ENCODE peak calls at places on chromosomes 7 and 10, in nine cellular contexts. One of them, this sample, is unnamed.

GRCh38 chr10:24451325-24451820 is 242.4 kb downstream of the KIAA1217 start:
- DNase-seq in fibroblast of lung: no peak
- DNase-seq in heart left ventricle: no peak
- DNase-seq in OCI-LY7: no peak
- DNase-seq in stomach: no peak
- DNase-seq in neuronal stem cell: no peak
- DNase-seq in naive thymus-derived CD4-positive, alpha-beta T cell: no peak
- DNase-seq in CD4-positive, alpha-beta memory T cell: no peak
- DNase-seq in mammary epithelial cell: no peak
- DNase-seq in this sample: no peak

GRCh38 chr10:28678687-28679457 is 1.6 kb downstream of the BAMBI start:
- DNase-seq in fibroblast of lung: peak; percentile 34
- DNase-seq in heart left ventricle: peak; percentile 23
- DNase-seq in OCI-LY7: peak; percentile 47
- DNase-seq in stomach: no peak
- DNase-seq in neuronal stem cell: no peak
- DNase-seq in naive thymus-derived CD4-positive, alpha-beta T cell: no peak
- DNase-seq in CD4-positive, alpha-beta memory T cell: no peak
- DNase-seq in mammary epithelial cell: peak; percentile 36
- DNase-seq in this sample: no peak

GRCh38 chr7:6579446-6579845 is 2.2 kb downstream of the ZDHHC4 start:
- DNase-seq in fibroblast of lung: no peak
- DNase-seq in heart left ventricle: no peak
- DNase-seq in OCI-LY7: peak; percentile 59
- DNase-seq in stomach: no peak
- DNase-seq in neuronal stem cell: no peak
- DNase-seq in naive thymus-derived CD4-positive, alpha-beta T cell: no peak
- DNase-seq in CD4-positive, alpha-beta memory T cell: no peak
- DNase-seq in mammary epithelial cell: no peak
- DNase-seq in this sample: no peak

GRCh38 chr7:131302876-131303707 is 24.6 kb upstream of the MKLN1 start:
- DNase-seq in fibroblast of lung: peak; percentile 29
- DNase-seq in heart left ventricle: no peak
- DNase-seq in OCI-LY7: peak; percentile 37
- DNase-seq in stomach: peak; percentile 46
- DNase-seq in neuronal stem cell: no peak
- DNase-seq in naive thymus-derived CD4-positive, alpha-beta T cell: no peak
- DNase-seq in CD4-positive, alpha-beta memory T cell: no peak
- DNase-seq in mammary epithelial cell: peak; percentile 38
- DNase-seq in this sample: no peak

GRCh38 chr10:31896972-31897384 is 31.7 kb downstream of the ARHGAP12 start:
- DNase-seq in fibroblast of lung: peak; percentile 70
- DNase-seq in heart left ventricle: no peak
- DNase-seq in OCI-LY7: no peak
- DNase-seq in stomach: no peak
- DNase-seq in neuronal stem cell: no peak
- DNase-seq in naive thymus-derived CD4-positive, alpha-beta T cell: no peak
- DNase-seq in CD4-positive, alpha-beta memory T cell: no peak
- DNase-seq in mammary epithelial cell: peak; percentile 82
- DNase-seq in this sample: no peak

GRCh38 chr10:35027567-35027966 is 62.6 kb downstream of the CUL2 start:
- DNase-seq in fibroblast of lung: peak; percentile 53
- DNase-seq in heart left ventricle: no peak
- DNase-seq in OCI-LY7: no peak
- DNase-seq in stomach: no peak
- DNase-seq in neuronal stem cell: no peak
- DNase-seq in naive thymus-derived CD4-positive, alpha-beta T cell: no peak
- DNase-seq in CD4-positive, alpha-beta memory T cell: no peak
- DNase-seq in mammary epithelial cell: no peak
- DNase-seq in this sample: no peak

GRCh38 chr7:148963583-148964509 is 64.5 kb downstream of the PDIA4 start:
- DNase-seq in fibroblast of lung: peak; percentile 20
- DNase-seq in heart left ventricle: no peak
- DNase-seq in OCI-LY7: no peak
- DNase-seq in stomach: no peak
- DNase-seq in neuronal stem cell: no peak
- DNase-seq in naive thymus-derived CD4-positive, alpha-beta T cell: no peak
- DNase-seq in CD4-positive, alpha-beta memory T cell: no peak
- DNase-seq in mammary epithelial cell: no peak
- DNase-seq in this sample: no peak

GRCh38 chr7:99173787-99174186 is 29.9 kb upstream of the SMURF1 start:
- DNase-seq in fibroblast of lung: no peak
- DNase-seq in heart left ventricle: no peak
- DNase-seq in OCI-LY7: no peak
- DNase-seq in stomach: no peak
- DNase-seq in neuronal stem cell: no peak
- DNase-seq in naive thymus-derived CD4-positive, alpha-beta T cell: no peak
- DNase-seq in CD4-positive, alpha-beta memory T cell: no peak
- DNase-seq in mammary epithelial cell: peak; percentile 32
- DNase-seq in this sample: no peak

GRCh38 chr10:127485153-127485857 is 63.8 kb upstream of the NPS start:
- DNase-seq in fibroblast of lung: peak; percentile 50
- DNase-seq in heart left ventricle: no peak
- DNase-seq in OCI-LY7: no peak
- DNase-seq in stomach: no peak
- DNase-seq in neuronal stem cell: no peak
- DNase-seq in naive thymus-derived CD4-positive, alpha-beta T cell: no peak
- DNase-seq in CD4-positive, alpha-beta memory T cell: no peak
- DNase-seq in mammary epithelial cell: peak; percentile 36
- DNase-seq in this sample: no peak

GRCh38 chr10:83991986-83992753 is 147.1 kb upstream of the GHITM start:
- DNase-seq in fibroblast of lung: no peak
- DNase-seq in heart left ventricle: no peak
- DNase-seq in OCI-LY7: peak; percentile 29
- DNase-seq in stomach: no peak
- DNase-seq in neuronal stem cell: peak; percentile 26
- DNase-seq in naive thymus-derived CD4-positive, alpha-beta T cell: no peak
- DNase-seq in CD4-positive, alpha-beta memory T cell: no peak
- DNase-seq in mammary epithelial cell: peak; percentile 20
- DNase-seq in this sample: no peak

GRCh38 chr7:29609162-29610030 is 45.8 kb downstream of the PRR15 start:
- DNase-seq in fibroblast of lung: peak; percentile 40
- DNase-seq in heart left ventricle: no peak
- DNase-seq in OCI-LY7: no peak
- DNase-seq in stomach: peak; percentile 37
- DNase-seq in neuronal stem cell: peak; percentile 12
- DNase-seq in naive thymus-derived CD4-positive, alpha-beta T cell: no peak
- DNase-seq in CD4-positive, alpha-beta memory T cell: no peak
- DNase-seq in mammary epithelial cell: peak; percentile 79
- DNase-seq in this sample: no peak

GRCh38 chr7:131293018-131293417 is 34.7 kb upstream of the MKLN1 start:
- DNase-seq in fibroblast of lung: peak; percentile 65
- DNase-seq in heart left ventricle: peak; percentile 40
- DNase-seq in OCI-LY7: no peak
- DNase-seq in stomach: no peak
- DNase-seq in neuronal stem cell: no peak
- DNase-seq in naive thymus-derived CD4-positive, alpha-beta T cell: no peak
- DNase-seq in CD4-positive, alpha-beta memory T cell: no peak
- DNase-seq in mammary epithelial cell: peak; percentile 64
- DNase-seq in this sample: no peak

GRCh38 chr7:111788426-111788825 is 226.1 kb upstream of the IMMP2L start:
- DNase-seq in fibroblast of lung: peak; percentile 20
- DNase-seq in heart left ventricle: no peak
- DNase-seq in OCI-LY7: no peak
- DNase-seq in stomach: no peak
- DNase-seq in neuronal stem cell: peak; percentile 5
- DNase-seq in naive thymus-derived CD4-positive, alpha-beta T cell: no peak
- DNase-seq in CD4-positive, alpha-beta memory T cell: no peak
- DNase-seq in mammary epithelial cell: peak; percentile 1
- DNase-seq in this sample: no peak

GRCh38 chr7:17289074-17289665 is 9.3 kb upstream of the AHR start:
- DNase-seq in fibroblast of lung: peak; percentile 65
- DNase-seq in heart left ventricle: peak; percentile 72
- DNase-seq in OCI-LY7: no peak
- DNase-seq in stomach: peak; percentile 71
- DNase-seq in neuronal stem cell: no peak
- DNase-seq in naive thymus-derived CD4-positive, alpha-beta T cell: no peak
- DNase-seq in CD4-positive, alpha-beta memory T cell: no peak
- DNase-seq in mammary epithelial cell: no peak
- DNase-seq in this sample: no peak

GRCh38 chr7:17844514-17845196 is 95.6 kb downstream of the SNX13 start:
- DNase-seq in fibroblast of lung: peak; percentile 2
- DNase-seq in heart left ventricle: no peak
- DNase-seq in OCI-LY7: no peak
- DNase-seq in stomach: no peak
- DNase-seq in neuronal stem cell: no peak
- DNase-seq in naive thymus-derived CD4-positive, alpha-beta T cell: no peak
- DNase-seq in CD4-positive, alpha-beta memory T cell: no peak
- DNase-seq in mammary epithelial cell: peak; percentile 65
- DNase-seq in this sample: no peak

GRCh38 chr7:151844828-151845200 is 32.1 kb downstream of the PRKAG2 start:
- DNase-seq in fibroblast of lung: no peak
- DNase-seq in heart left ventricle: no peak
- DNase-seq in OCI-LY7: no peak
- DNase-seq in stomach: no peak
- DNase-seq in neuronal stem cell: no peak
- DNase-seq in naive thymus-derived CD4-positive, alpha-beta T cell: no peak
- DNase-seq in CD4-positive, alpha-beta memory T cell: no peak
- DNase-seq in mammary epithelial cell: no peak
- DNase-seq in this sample: no peak

GRCh38 chr7:133675510-133676218 is 422.8 kb downstream of the EXOC4 start:
- DNase-seq in fibroblast of lung: no peak
- DNase-seq in heart left ventricle: no peak
- DNase-seq in OCI-LY7: no peak
- DNase-seq in stomach: no peak
- DNase-seq in neuronal stem cell: no peak
- DNase-seq in naive thymus-derived CD4-positive, alpha-beta T cell: no peak
- DNase-seq in CD4-positive, alpha-beta memory T cell: no peak
- DNase-seq in mammary epithelial cell: peak; percentile 30
- DNase-seq in this sample: no peak

GRCh38 chr7:135748770-135749169 is at the start of gene FAM180A:
- DNase-seq in fibroblast of lung: peak; percentile 95
- DNase-seq in heart left ventricle: peak; percentile 71
- DNase-seq in OCI-LY7: no peak
- DNase-seq in stomach: no peak
- DNase-seq in neuronal stem cell: no peak
- DNase-seq in naive thymus-derived CD4-positive, alpha-beta T cell: no peak
- DNase-seq in CD4-positive, alpha-beta memory T cell: no peak
- DNase-seq in mammary epithelial cell: peak; percentile 34
- DNase-seq in this sample: peak; percentile 91

GRCh38 chr10:86292462-86293322 is 73.9 kb downstream of the GRID1 start:
- DNase-seq in fibroblast of lung: no peak
- DNase-seq in heart left ventricle: peak; percentile 17
- DNase-seq in OCI-LY7: no peak
- DNase-seq in stomach: peak; percentile 21
- DNase-seq in neuronal stem cell: no peak
- DNase-seq in naive thymus-derived CD4-positive, alpha-beta T cell: no peak
- DNase-seq in CD4-positive, alpha-beta memory T cell: no peak
- DNase-seq in mammary epithelial cell: no peak
- DNase-seq in this sample: peak; percentile 30

GRCh38 chr10:61986788-61987187 is 85.3 kb downstream of the ARID5B start:
- DNase-seq in fibroblast of lung: no peak
- DNase-seq in heart left ventricle: no peak
- DNase-seq in OCI-LY7: peak; percentile 51
- DNase-seq in stomach: no peak
- DNase-seq in neuronal stem cell: no peak
- DNase-seq in naive thymus-derived CD4-positive, alpha-beta T cell: no peak
- DNase-seq in CD4-positive, alpha-beta memory T cell: no peak
- DNase-seq in mammary epithelial cell: no peak
- DNase-seq in this sample: no peak
- H3K27ac ChIP-seq in fibroblast of lung: no peak overlapping the region
- H3K27ac ChIP-seq in heart left ventricle: no peak overlapping the region
- H3K27ac ChIP-seq in OCI-LY7: peak overlapping the region; percentile 99
- H3K27ac ChIP-seq in stomach: peak overlapping the region; percentile 84
- H3K27ac ChIP-seq in neuronal stem cell: no peak overlapping the region
- H3K27ac ChIP-seq in naive thymus-derived CD4-positive, alpha-beta T cell: peak overlapping the region; percentile 30
- H3K27ac ChIP-seq in CD4-positive, alpha-beta memory T cell: no peak overlapping the region
- H3K27ac ChIP-seq in mammary epithelial cell: no peak overlapping the region
- H3K27ac ChIP-seq in this sample: peak overlapping the region; percentile 73

GRCh38 chr7:143405158-143405557 is 3.5 kb downstream of the EPHA1 start:
- DNase-seq in fibroblast of lung: peak; percentile 93
- DNase-seq in heart left ventricle: peak; percentile 63
- DNase-seq in OCI-LY7: no peak
- DNase-seq in stomach: no peak
- DNase-seq in neuronal stem cell: no peak
- DNase-seq in naive thymus-derived CD4-positive, alpha-beta T cell: no peak
- DNase-seq in CD4-positive, alpha-beta memory T cell: no peak
- DNase-seq in mammary epithelial cell: no peak
- DNase-seq in this sample: peak; percentile 81
- H3K27ac ChIP-seq in fibroblast of lung: no peak overlapping the region
- H3K27ac ChIP-seq in heart left ventricle: no peak overlapping the region
- H3K27ac ChIP-seq in OCI-LY7: no peak overlapping the region
- H3K27ac ChIP-seq in stomach: no peak overlapping the region
- H3K27ac ChIP-seq in neuronal stem cell: no peak overlapping the region
- H3K27ac ChIP-seq in naive thymus-derived CD4-positive, alpha-beta T cell: peak overlapping the region; percentile 25
- H3K27ac ChIP-seq in CD4-positive, alpha-beta memory T cell: no peak overlapping the region
- H3K27ac ChIP-seq in mammary epithelial cell: no peak overlapping the region
- H3K27ac ChIP-seq in this sample: no peak overlapping the region

GRCh38 chr7:134703781-134704180 is 57.1 kb downstream of the BPGM start:
- DNase-seq in fibroblast of lung: peak; percentile 94
- DNase-seq in heart left ventricle: no peak
- DNase-seq in OCI-LY7: no peak
- DNase-seq in stomach: no peak
- DNase-seq in neuronal stem cell: no peak
- DNase-seq in naive thymus-derived CD4-positive, alpha-beta T cell: no peak
- DNase-seq in CD4-positive, alpha-beta memory T cell: no peak
- DNase-seq in mammary epithelial cell: no peak
- DNase-seq in this sample: peak; percentile 70

GRCh38 chr7:134703241-134703594 is 56.6 kb downstream of the BPGM start:
- DNase-seq in fibroblast of lung: no peak
- DNase-seq in heart left ventricle: no peak
- DNase-seq in OCI-LY7: no peak
- DNase-seq in stomach: no peak
- DNase-seq in neuronal stem cell: no peak
- DNase-seq in naive thymus-derived CD4-positive, alpha-beta T cell: no peak
- DNase-seq in CD4-positive, alpha-beta memory T cell: no peak
- DNase-seq in mammary epithelial cell: no peak
- DNase-seq in this sample: no peak

GRCh38 chr7:134701272-134701671 is 54.6 kb downstream of the BPGM start:
- DNase-seq in fibroblast of lung: peak; percentile 29
- DNase-seq in heart left ventricle: no peak
- DNase-seq in OCI-LY7: peak; percentile 60
- DNase-seq in stomach: no peak
- DNase-seq in neuronal stem cell: no peak
- DNase-seq in naive thymus-derived CD4-positive, alpha-beta T cell: no peak
- DNase-seq in CD4-positive, alpha-beta memory T cell: no peak
- DNase-seq in mammary epithelial cell: no peak
- DNase-seq in this sample: no peak

GRCh38 chr7:134704827-134705226 is 58.2 kb downstream of the BPGM start:
- DNase-seq in fibroblast of lung: no peak
- DNase-seq in heart left ventricle: no peak
- DNase-seq in OCI-LY7: no peak
- DNase-seq in stomach: no peak
- DNase-seq in neuronal stem cell: no peak
- DNase-seq in naive thymus-derived CD4-positive, alpha-beta T cell: no peak
- DNase-seq in CD4-positive, alpha-beta memory T cell: no peak
- DNase-seq in mammary epithelial cell: no peak
- DNase-seq in this sample: no peak

GRCh38 chr7:134702366-134703240 is 56.0 kb downstream of the BPGM start:
- DNase-seq in fibroblast of lung: no peak
- DNase-seq in heart left ventricle: no peak
- DNase-seq in OCI-LY7: no peak
- DNase-seq in stomach: no peak
- DNase-seq in neuronal stem cell: no peak
- DNase-seq in naive thymus-derived CD4-positive, alpha-beta T cell: no peak
- DNase-seq in CD4-positive, alpha-beta memory T cell: no peak
- DNase-seq in mammary epithelial cell: no peak
- DNase-seq in this sample: no peak
- H3K27ac ChIP-seq in fibroblast of lung: peak overlapping the region; percentile 87
- H3K27ac ChIP-seq in heart left ventricle: peak overlapping the region; percentile 52
- H3K27ac ChIP-seq in OCI-LY7: no peak overlapping the region
- H3K27ac ChIP-seq in stomach: peak overlapping the region; percentile 86
- H3K27ac ChIP-seq in neuronal stem cell: no peak overlapping the region
- H3K27ac ChIP-seq in naive thymus-derived CD4-positive, alpha-beta T cell: no peak overlapping the region
- H3K27ac ChIP-seq in CD4-positive, alpha-beta memory T cell: no peak overlapping the region
- H3K27ac ChIP-seq in mammary epithelial cell: no peak overlapping the region
- H3K27ac ChIP-seq in this sample: peak overlapping the region; percentile 81

GRCh38 chr7:22168129-22168634 is 188.8 kb downstream of the RAPGEF5 start:
- DNase-seq in fibroblast of lung: no peak
- DNase-seq in heart left ventricle: no peak
- DNase-seq in OCI-LY7: no peak
- DNase-seq in stomach: no peak
- DNase-seq in neuronal stem cell: no peak
- DNase-seq in naive thymus-derived CD4-positive, alpha-beta T cell: no peak
- DNase-seq in CD4-positive, alpha-beta memory T cell: no peak
- DNase-seq in mammary epithelial cell: no peak
- DNase-seq in this sample: no peak
- H3K27ac ChIP-seq in fibroblast of lung: no peak overlapping the region
- H3K27ac ChIP-seq in heart left ventricle: no peak overlapping the region
- H3K27ac ChIP-seq in OCI-LY7: no peak overlapping the region
- H3K27ac ChIP-seq in stomach: no peak overlapping the region
- H3K27ac ChIP-seq in neuronal stem cell: no peak overlapping the region
- H3K27ac ChIP-seq in naive thymus-derived CD4-positive, alpha-beta T cell: no peak overlapping the region
- H3K27ac ChIP-seq in CD4-positive, alpha-beta memory T cell: no peak overlapping the region
- H3K27ac ChIP-seq in mammary epithelial cell: no peak overlapping the region
- H3K27ac ChIP-seq in this sample: no peak overlapping the region